ENCODE peak calls at places on chromosomes 16 and 17, in five cellular contexts. N is neuronal stem cell, U is H9, V is IMR-90, A is H1. P is an unnamed sample.

GRCh38 chr16:48126801-48127644 is 28.8 kb downstream of the ABCC12 start:
- DNase-seq in N (no peak), U (no peak), V (peak), A (no peak), P (no peak)

GRCh38 chr16:76052725-76053124 is 224.5 kb upstream of the CNTNAP4 start:
- DNase-seq in N (no peak), U (no peak), V (no peak), A (no peak), P (no peak)

GRCh38 chr16:68009157-68009735 is 6.5 kb downstream of the DPEP2NB start:
- DNase-seq in N (no peak), U (peak), V (no peak), A (no peak), P (no peak)

GRCh38 chr17:41486316-41486715 is 3.4 kb downstream of the KRT36 start:
- DNase-seq in N (no peak), U (no peak), V (no peak), A (no peak), P (no peak)

GRCh38 chr16:66612422-66612821 is 7.9 kb downstream of the CMTM3 start:
- DNase-seq in N (no peak), U (no peak), V (no peak), A (no peak), P (no peak)

GRCh38 chr16:31427441-31428276 is 501 bp downstream of the COX6A2 start:
- DNase-seq in N (no peak), U (peak), V (no peak), A (peak), P (peak)

GRCh38 chr16:50183316-50183715 is 30.2 kb downstream of the TENT4B start:
- DNase-seq in N (no peak), U (no peak), V (peak), A (no peak), P (no peak)

GRCh38 chr16:78227855-78228254 is 128.4 kb downstream of the WWOX start:
- DNase-seq in N (no peak), U (peak), V (no peak), A (peak), P (no peak)

GRCh38 chr16:75080205-75081029 is 36.2 kb downstream of the LDHD start:
- DNase-seq in N (no peak), U (no peak), V (peak), A (no peak), P (peak)

GRCh38 chr17:80631142-80632045 is 86.8 kb downstream of the RPTOR start:
- DNase-seq in N (no peak), U (no peak), V (no peak), A (no peak), P (no peak)

GRCh38 chr17:2064980-2065785 is 10.3 kb downstream of the HIC1 start:
- DNase-seq in N (no peak), U (peak), V (peak), A (peak), P (peak)

GRCh38 chr17:57593739-57594462 is 151.2 kb downstream of the CCDC182 start:
- DNase-seq in N (no peak), U (no peak), V (no peak), A (no peak), P (no peak)

GRCh38 chr17:45147102-45147580 is 1.1 kb upstream of the HEXIM1 start:
- DNase-seq in N (peak), U (no peak), V (peak), A (no peak), P (peak)

GRCh38 chr17:75822119-75822799 is 21.9 kb downstream of the UNC13D start:
- DNase-seq in N (no peak), U (peak), V (no peak), A (no peak), P (no peak)

GRCh38 chr17:45120558-45120957 is 11.8 kb downstream of the PLCD3 start:
- DNase-seq in N (no peak), U (no peak), V (no peak), A (no peak), P (no peak)

GRCh38 chr17:75776399-75777242 is 8.0 kb upstream of the UNK start:
- DNase-seq in N (no peak), U (no peak), V (no peak), A (no peak), P (peak)

GRCh38 chr17:60224064-60224463 is 74.3 kb downstream of the CA4 start:
- DNase-seq in N (no peak), U (no peak), V (peak), A (no peak), P (peak)

DNA sequence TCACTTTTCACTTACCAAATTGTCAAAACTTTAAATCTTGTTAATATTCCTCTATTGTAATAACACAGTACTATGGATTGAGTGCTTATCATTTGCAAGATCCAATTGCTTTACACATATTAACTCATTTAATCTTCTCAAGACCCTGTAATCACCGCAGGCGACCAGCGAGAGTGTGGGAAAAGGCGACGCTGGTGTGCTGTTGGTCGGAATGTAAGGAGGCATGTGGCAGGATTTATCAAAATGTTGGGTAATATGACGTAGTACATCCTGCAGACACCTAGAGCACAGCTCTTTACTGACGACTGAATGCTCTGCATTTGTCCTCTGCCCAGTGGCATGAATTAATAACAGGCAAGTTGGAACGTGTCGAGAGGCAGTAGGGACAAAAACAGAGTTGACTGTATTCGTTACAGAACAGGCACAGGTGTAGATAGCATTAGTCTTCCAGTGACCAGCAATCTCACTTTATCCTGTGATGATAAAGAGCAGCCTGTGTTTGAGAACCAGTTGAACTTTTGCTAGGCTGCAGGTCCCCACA is 80.3 kb downstream of the TNRC6C start:
- DNase-seq in N (no peak), U (no peak), V (no peak), A (no peak), P (peak)
- H4K8ac ChIP-seq in N (no peak), U (no peak), V (no peak), A (no peak), P (no peak)

GRCh38 chr16:58028168-58028455 is 2.6 kb downstream of the MMP15 start:
- DNase-seq in N (no peak), U (no peak), V (no peak), A (no peak), P (no peak)
- H3K14ac ChIP-seq in N (no peak), U (no peak), V (no peak), A (no peak), P (peak)

DNA sequence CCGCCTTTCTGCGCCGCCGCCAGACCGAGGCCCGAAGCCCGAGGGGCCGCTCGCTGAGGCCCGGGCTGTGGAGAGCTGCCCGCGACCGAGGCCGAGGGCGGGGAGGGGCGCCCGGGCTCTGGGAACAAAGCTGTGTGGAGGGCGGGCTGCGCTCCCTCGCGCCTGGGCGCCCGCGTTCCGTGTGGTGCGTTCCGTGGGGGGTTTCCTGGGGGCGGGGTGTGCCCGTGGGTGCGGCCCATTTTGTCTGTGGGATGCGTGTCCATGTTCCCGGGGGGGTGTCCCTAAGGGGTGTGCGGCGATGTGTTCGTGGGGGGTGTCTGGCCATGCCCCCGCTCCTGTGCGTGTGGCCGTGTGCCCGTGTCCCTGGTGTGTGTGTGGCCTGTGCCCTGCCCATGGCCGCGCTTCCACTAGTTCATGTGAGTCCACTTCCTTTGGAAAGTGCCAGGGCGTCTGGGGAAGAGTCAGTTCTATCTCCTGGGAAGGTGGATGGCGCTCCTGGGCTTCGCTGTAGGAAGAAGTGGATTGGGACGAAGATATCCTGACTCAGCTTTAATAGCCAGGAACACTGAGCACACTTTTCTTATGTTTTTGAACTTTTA is 520 bp downstream of the JPT2 start:
- DNase-seq in N (peak), U (no peak), V (peak), A (no peak), P (peak)
- H3K4ac ChIP-seq in N (peak), U (peak), V (peak), A (peak), P (peak)

DNA sequence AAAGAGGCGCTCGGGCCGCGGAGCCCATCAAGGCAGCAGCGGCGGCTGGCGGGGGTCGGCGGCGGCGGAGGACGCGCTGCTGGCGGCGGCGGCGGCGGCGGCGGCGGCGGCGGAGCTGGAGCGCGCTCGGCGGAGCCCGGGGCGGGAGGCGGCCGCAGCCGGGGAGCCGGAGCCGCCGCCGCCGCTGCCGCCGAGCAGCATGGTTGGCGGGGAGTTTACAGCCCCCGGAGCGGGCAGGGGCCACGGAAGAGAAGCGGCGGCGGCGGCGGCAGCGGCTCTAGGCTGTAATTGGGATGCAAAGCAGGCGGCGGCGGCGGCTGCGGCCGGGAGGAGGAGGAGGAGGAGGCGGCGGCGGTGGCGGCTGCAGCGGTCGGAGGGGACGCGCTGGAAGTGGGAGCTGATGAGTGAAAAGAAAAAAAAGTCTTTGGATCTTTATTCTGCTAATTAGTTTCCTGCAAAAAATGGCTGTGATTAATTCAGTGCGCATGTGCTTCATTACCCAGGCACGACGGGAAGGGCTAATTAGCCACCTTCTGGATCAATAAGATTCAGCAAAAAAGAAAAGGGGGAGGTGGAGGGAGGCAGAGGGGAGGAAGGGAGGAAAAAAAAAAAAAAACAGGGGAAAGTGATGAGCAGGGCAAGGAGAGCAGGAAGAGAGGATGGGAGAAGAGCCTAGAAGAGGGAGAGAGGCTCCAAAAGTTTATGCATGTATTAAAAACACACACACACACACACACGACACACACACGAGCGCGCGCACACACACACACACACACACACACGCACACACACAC is 10.9 kb upstream of the ZFHX3 start:
- DNase-seq in N (peak), U (no peak), V (peak), A (peak), P (no peak)
- H4K8ac ChIP-seq in N (no peak), U (no peak), V (peak), A (no peak), P (peak)

GRCh38 chr17:7249830-7250229 is 1.7 kb downstream of the CTDNEP1 start:
- DNase-seq in N (no peak), U (no peak), V (no peak), A (no peak), P (no peak)

GRCh38 chr17:7250655-7251329 is 742 bp downstream of the CTDNEP1 start:
- DNase-seq in N (no peak), U (no peak), V (no peak), A (no peak), P (no peak)

GRCh38 chr17:7252176-7253043 is at the start of gene ELP5:
- DNase-seq in N (peak), U (peak), V (peak), A (peak), P (peak)

GRCh38 chr17:7253082-7253481 is 1.1 kb downstream of the ELP5 start:
- DNase-seq in N (no peak), U (no peak), V (no peak), A (no peak), P (no peak)

GRCh38 chr17:7251330-7252175 is at the start of gene CTDNEP1:
- DNase-seq in N (no peak), U (peak), V (peak), A (peak), P (peak)
- H3K14ac ChIP-seq in N (no peak), U (peak), V (peak), A (no peak), P (peak)

DNA sequence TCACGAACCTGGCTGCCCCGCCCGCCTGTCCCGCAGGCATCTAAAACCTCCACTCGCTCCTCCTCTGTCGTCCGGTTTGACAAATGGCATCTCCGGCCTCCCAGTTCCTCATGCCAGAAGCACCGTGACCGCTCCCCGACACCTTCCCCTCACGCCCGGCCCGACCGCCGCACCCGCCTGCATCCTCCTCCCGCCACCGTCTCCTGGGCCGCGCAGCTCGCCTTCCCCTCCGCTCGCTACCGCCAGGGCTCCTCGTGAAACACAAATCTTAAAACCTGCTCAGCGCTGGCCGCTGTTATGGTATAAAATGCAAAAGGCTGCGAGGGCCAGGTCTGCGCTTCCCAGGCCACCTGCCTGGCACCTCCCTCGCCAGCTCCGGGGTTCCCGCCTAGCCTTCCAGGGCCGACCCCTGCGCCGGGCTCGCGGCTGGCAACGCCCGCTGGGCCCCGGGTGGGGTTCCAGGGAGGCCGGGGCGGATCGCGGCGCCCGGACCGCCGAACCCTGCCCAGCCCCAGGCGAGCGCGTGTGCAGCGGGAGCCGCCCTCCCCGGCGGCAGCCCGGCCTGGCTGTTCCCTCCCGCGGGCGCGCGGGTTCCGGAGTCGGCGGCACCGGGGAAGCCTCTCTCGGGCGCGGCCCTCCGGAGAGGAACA is 488 bp downstream of the SPSB3 start:
- DNase-seq in N (peak), U (no peak), V (peak), A (peak), P (peak)
- H3K4ac ChIP-seq in N (no peak), U (no peak), V (peak), A (no peak), P (peak)

DNA sequence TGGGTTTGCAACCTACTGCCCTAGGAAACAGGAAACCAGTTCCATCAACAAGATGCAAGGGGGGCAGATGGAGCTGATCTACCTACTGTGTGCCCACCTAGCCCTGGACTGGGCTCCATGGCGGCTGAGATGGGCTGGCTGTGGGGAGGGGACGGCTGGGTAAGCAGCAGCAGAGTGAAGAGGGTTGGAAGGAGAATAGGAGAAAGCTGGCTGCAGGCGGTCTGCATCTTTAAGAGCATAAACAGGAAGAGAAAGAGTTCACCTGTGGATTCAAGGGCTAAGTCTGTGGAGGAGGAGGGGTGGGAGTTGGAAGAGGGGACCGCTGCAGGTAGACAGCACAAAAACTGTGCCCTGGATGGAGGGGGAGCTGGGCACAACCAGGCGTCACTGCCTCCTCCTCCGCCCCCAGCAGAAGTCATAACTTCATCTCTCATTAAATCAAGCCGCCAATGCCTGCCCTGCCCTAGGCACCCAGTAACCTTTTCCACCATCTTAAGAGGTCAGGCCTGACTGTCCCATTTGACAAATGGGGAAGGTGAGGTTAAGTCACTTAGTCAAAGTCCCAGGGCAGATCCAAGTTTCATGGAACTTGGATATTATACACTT is 694 bp downstream of the SLC13A2 start:
- DNase-seq in N (no peak), U (peak), V (no peak), A (peak), P (no peak)
- H4K8ac ChIP-seq in N (no peak), U (no peak), V (no peak), A (no peak), P (no peak)